ENCODE peak calls at places on chromosome X, in seven cellular contexts. F is neural crest cell, B is OCI-LY7, J is WTC11, N is tibial nerve, R is fibroblast of pulmonary artery, S is spleen. G is an unnamed sample.
A peak's percentile ranks its signal among the peaks of the same experiment; 100 is the strongest.

GRCh38 chrX:9207142-9207541 is 173.2 kb upstream of the FAM9B start:
- DNase-seq in B (no peak), N (no peak), F (no peak), S (no peak), J (no peak), R (peak; percentile 1), G (no peak)

GRCh38 chrX:105876658-105877057 is 54.3 kb downstream of the NRK start:
- DNase-seq in J (no peak), R (peak; percentile 24), B (peak; percentile 3), F (no peak), S (no peak), N (no peak), G (peak; percentile 2)

GRCh38 chrX:115625577-115626301 is 64.8 kb downstream of the PLS3 start:
- DNase-seq in J (no peak), S (no peak), R (peak; percentile 55), B (no peak), N (no peak), F (no peak), G (no peak)

GRCh38 chrX:9758239-9758638 is 7.4 kb downstream of the GPR143 start:
- DNase-seq in N (no peak), S (no peak), F (no peak), R (no peak), B (no peak), J (no peak), G (no peak)

GRCh38 chrX:132227383-132228112 is 8.3 kb upstream of the RAP2C start:
- DNase-seq in F (no peak), B (no peak), S (no peak), J (no peak), N (no peak), R (no peak), G (no peak)

GRCh38 chrX:97479491-97479890 is 595.8 kb downstream of the RPA4 start:
- DNase-seq in S (no peak), R (no peak), N (no peak), F (no peak), J (no peak), B (no peak), G (no peak)

GRCh38 chrX:151889451-151889850 is 23.2 kb upstream of the MAGEA4 start:
- DNase-seq in N (no peak), B (no peak), R (no peak), J (no peak), F (no peak), S (no peak), G (no peak)

GRCh38 chrX:124217289-124218251 is 114.9 kb upstream of the TEX13D start:
- DNase-seq in N (no peak), F (peak; percentile 63), S (peak; percentile 82), J (no peak), B (peak; percentile 58), R (peak; percentile 10), G (no peak)

GRCh38 chrX:72025236-72025770 is 106.4 kb downstream of the RTL5 start:
- DNase-seq in B (no peak), R (no peak), J (no peak), S (no peak), N (no peak), F (no peak), G (no peak)

GRCh38 chrX:71652405-71652804 is 14.9 kb upstream of the LOC101059915 start:
- DNase-seq in R (peak; percentile 68), S (no peak), F (peak; percentile 51), B (peak; percentile 70), N (no peak), J (peak; percentile 42), G (no peak)

DNA sequence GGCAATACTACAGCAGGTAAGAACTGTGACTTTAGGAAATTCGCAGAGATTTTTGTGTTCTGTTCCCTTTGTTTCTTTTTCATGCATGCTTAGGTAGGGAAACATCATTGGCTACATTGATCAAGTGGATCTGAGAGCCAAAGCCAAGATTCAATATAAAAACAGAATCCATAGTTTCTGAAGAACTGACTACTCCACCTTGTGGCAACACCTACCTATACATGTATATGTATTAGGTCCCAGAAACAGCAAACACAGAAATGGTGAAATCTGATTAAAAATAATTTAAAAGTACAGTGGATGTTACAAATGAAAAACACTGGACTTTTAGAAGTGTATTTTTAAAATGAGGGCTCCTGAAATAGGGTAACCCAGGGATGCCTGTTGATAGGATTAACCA is 322.6 kb upstream of the MAOA start:
- DNase-seq in F (no peak), J (no peak), R (peak; percentile 5), B (peak; percentile 29), N (no peak), S (no peak), G (no peak)
- TF ChIP-seq CTCF in F (peak; percentile 52), J (no peak), R (no peak), B (peak; percentile 42), N (no peak), S (no peak), G (no peak)

GRCh38 chrX:54950730-54951375 is 30.2 kb downstream of the TRO start:
- DNase-seq in S (no peak), B (no peak), N (no peak), R (no peak), J (no peak), F (no peak), G (no peak)
- TF ChIP-seq CTCF in S (no peak), B (no peak), N (no peak), R (no peak), J (no peak), F (no peak), G (no peak)

DNA sequence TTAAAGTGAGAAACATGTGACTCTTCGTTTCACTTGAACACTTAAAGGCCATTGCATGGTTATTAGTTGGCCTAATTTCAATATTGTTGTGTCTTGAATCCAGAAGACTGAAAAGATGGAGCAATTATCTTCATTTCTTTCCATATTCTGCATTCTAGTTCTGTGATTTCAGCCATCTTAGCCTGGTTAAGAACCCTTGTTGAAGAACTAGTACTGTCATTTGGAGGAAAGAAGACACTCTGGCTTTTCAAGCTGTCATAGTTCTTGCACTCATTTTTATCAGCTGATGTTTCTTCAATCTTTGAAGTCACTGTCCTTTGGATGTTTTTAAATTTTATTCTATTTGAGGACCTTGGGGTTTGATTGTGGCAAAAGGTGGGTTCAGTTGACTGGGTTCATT is 81.6 kb downstream of the MTMR8 start:
- DNase-seq in F (no peak), N (no peak), B (no peak), S (no peak), R (no peak), J (no peak), G (no peak)
- TF ChIP-seq CTCF in F (no peak), N (no peak), B (no peak), S (no peak), R (no peak), J (no peak), G (no peak)

DNA sequence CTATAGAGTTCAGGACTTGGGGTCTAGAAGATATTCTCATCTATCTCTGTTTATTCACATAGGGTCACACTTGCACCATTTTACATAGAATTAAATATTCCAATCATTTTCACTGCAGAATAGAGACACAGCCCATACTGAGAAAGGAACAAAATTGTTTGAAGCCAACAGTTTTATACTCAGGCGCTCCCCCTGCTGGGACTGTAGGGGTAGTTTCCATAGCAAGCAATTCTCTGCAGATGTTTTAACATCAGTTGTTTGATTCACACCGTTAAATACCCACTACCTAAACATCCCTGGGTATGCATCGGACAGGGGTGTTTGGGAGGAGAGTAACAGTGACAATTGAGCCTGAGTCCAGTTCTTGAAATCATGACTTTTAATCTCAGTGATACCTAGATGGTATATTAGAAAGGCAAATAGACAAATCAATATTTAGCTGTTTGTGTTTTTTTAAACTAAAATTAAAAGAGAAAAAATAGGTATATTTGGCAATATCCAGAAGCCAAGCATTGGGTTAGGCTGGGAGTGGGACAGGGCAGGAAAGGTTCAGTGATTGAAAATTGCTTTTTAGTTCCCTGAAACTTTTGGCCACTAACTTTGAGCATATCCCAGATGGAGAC is 33.8 kb downstream of the LONRF3 start:
- DNase-seq in N (no peak), R (peak; percentile 53), F (peak; percentile 35), J (peak; percentile 44), S (no peak), B (peak; percentile 16), G (peak; percentile 54)
- TF ChIP-seq CTCF in N (peak; percentile 53), R (peak; percentile 72), F (peak; percentile 67), J (peak; percentile 22), S (peak; percentile 62), B (peak; percentile 76), G (peak; percentile 60)